ENCODE peak calls at places on chromosome 3, in seven cellular contexts. C is ELR; A is psoas muscle; L is body of pancreas; T is brain microvascular endothelial cell; K is activated CD8-positive, alpha-beta memory T cell treated with anti-CD3 and anti-CD28 coated beads, Interleukin-2, amount 10 ng/mL, durations not matched to agents 7 days and 5 days; W is hypothalamus. Q is an unnamed sample.

GRCh38 chr3:196740476-196741400 is 1.1 kb downstream of the PAK2 start:
- DNase-seq in C (peak), W (peak), L (peak), T (peak), K (peak), A (peak), Q (peak)

GRCh38 chr3:157176108-157176507 is 16.2 kb upstream of the CCNL1 start:
- DNase-seq in C (no peak), L (no peak), T (no peak), W (no peak), K (no peak), A (no peak), Q (peak)

GRCh38 chr3:152245498-152246175 is 23.1 kb upstream of the MBNL1 start:
- DNase-seq in K (peak), A (no peak), C (no peak), L (no peak), W (no peak), T (no peak), Q (no peak)

GRCh38 chr3:150640256-150640655 is 37.1 kb downstream of the SELENOT start:
- DNase-seq in K (no peak), L (no peak), C (no peak), A (no peak), W (no peak), T (no peak), Q (no peak)

GRCh38 chr3:47803478-47804025 is 614 bp downstream of the DHX30 start:
- DNase-seq in T (no peak), A (no peak), C (no peak), L (no peak), K (peak), W (no peak), Q (no peak)

GRCh38 chr3:71416868-71417267 is 166.7 kb downstream of the FOXP1 start:
- DNase-seq in C (no peak), A (no peak), T (no peak), K (peak), L (no peak), W (no peak), Q (no peak)

GRCh38 chr3:17307482-17307881 is 422.7 kb downstream of the PLCL2 start:
- DNase-seq in L (no peak), T (no peak), A (no peak), W (no peak), C (peak), K (no peak), Q (no peak)

GRCh38 chr3:49500408-49501257 is 30.6 kb downstream of the DAG1 start:
- DNase-seq in C (peak), A (peak), W (no peak), T (peak), K (peak), L (peak), Q (peak)

GRCh38 chr3:175737646-175738572 is 878.8 kb downstream of the NAALADL2 start:
- DNase-seq in T (peak), W (no peak), L (no peak), C (peak), A (no peak), K (no peak), Q (no peak)

GRCh38 chr3:140827894-140828293 is 113.7 kb upstream of the SLC25A36 start:
- DNase-seq in K (no peak), T (no peak), W (no peak), L (no peak), C (no peak), A (no peak), Q (no peak)

GRCh38 chr3:150062492-150062891 is 91.8 kb upstream of the PFN2 start:
- DNase-seq in K (no peak), C (peak), W (no peak), L (no peak), T (peak), A (no peak), Q (peak)

GRCh38 chr3:15043772-15044171 is 21.3 kb downstream of the MRPS25 start:
- DNase-seq in C (no peak), L (no peak), K (no peak), T (no peak), A (no peak), W (no peak), Q (no peak)